ENCODE peak calls at places on chromosomes 12 and 14, in four cellular contexts. I, N, Z and K are unnamed samples.

GRCh38 chr12:49631336-49631907 is 8.1 kb downstream of the PRPF40B start:
- DNase-seq in I (no peak), N (no peak), Z (no peak), K (no peak)

GRCh38 chr14:28751467-28752058 is 15.0 kb upstream of the FOXG1 start:
- DNase-seq in I (peak; percentile 51), N (peak; percentile 59), Z (no peak), K (peak; percentile 72)

GRCh38 chr14:94641632-94641955 is 29.4 kb downstream of the SERPINA3 start:
- DNase-seq in I (no peak), N (no peak), Z (no peak), K (no peak)

GRCh38 chr12:118430516-118430915 is 54.2 kb downstream of the SUDS3 start:
- DNase-seq in I (no peak), N (no peak), Z (no peak), K (no peak)

GRCh38 chr12:125271850-125272249 is 206.6 kb downstream of the AACS start:
- DNase-seq in I (no peak), N (no peak), Z (no peak), K (no peak)

GRCh38 chr12:109595321-109595902 is 21.8 kb downstream of the MVK start:
- DNase-seq in I (no peak), N (peak; percentile 68), Z (no peak), K (no peak)

GRCh38 chr12:103392722-103393121 is 103.0 kb downstream of the C12orf42 start:
- DNase-seq in I (no peak), N (no peak), Z (no peak), K (no peak)

GRCh38 chr14:59176764-59177163 is 11.7 kb upstream of the DAAM1 start:
- DNase-seq in I (no peak), N (no peak), Z (no peak), K (no peak)

GRCh38 chr14:90682615-90683014 is 133.6 kb downstream of the TTC7B start:
- DNase-seq in I (no peak), N (no peak), Z (no peak), K (no peak)

GRCh38 chr14:69535230-69535848 is 39.3 kb downstream of the CCDC177 start:
- DNase-seq in I (peak; percentile 83), N (no peak), Z (no peak), K (peak; percentile 81)

GRCh38 chr14:61153436-61153835 is 127.7 kb downstream of the TMEM30B start:
- DNase-seq in I (no peak), N (no peak), Z (no peak), K (no peak)

GRCh38 chr14:68668028-68668427 is 124.8 kb downstream of the ZFP36L1 start:
- DNase-seq in I (no peak), N (no peak), Z (peak; percentile 46), K (no peak)

GRCh38 chr12:16573652-16574077 is 32.3 kb downstream of the LMO3 start:
- DNase-seq in I (no peak), N (peak; percentile 88), Z (no peak), K (peak; percentile 64)

GRCh38 chr12:52082026-52082667 is 2.6 kb downstream of the SMIM41 start:
- DNase-seq in I (no peak), N (no peak), Z (no peak), K (peak; percentile 41)

GRCh38 chr12:130493951-130494350 is 156.3 kb downstream of the PIWIL1 start:
- DNase-seq in I (no peak), N (no peak), Z (no peak), K (no peak)

GRCh38 chr14:55915464-55915863 is 202.7 kb upstream of the PELI2 start:
- DNase-seq in I (no peak), N (no peak), Z (no peak), K (no peak)

GRCh38 chr12:99097170-99097569 is 452.1 kb downstream of the APAF1 start:
- DNase-seq in I (no peak), N (no peak), Z (no peak), K (no peak)

GRCh38 chr12:83313827-83314226 is 627.1 kb downstream of the TMTC2 start:
- DNase-seq in I (no peak), N (no peak), Z (no peak), K (no peak)

GRCh38 chr14:85601246-85601645 is 71.3 kb downstream of the FLRT2 start:
- DNase-seq in I (no peak), N (no peak), Z (no peak), K (no peak)

GRCh38 chr14:50620341-50620740 is 47.8 kb downstream of the SAV1 start:
- DNase-seq in I (no peak), N (no peak), Z (no peak), K (no peak)